ENCODE peak calls at places on chromosome 5, in four cellular contexts. P is IMR-90, J is H1, U is H9. A is an unnamed sample.
A peak's percentile ranks its signal among the peaks of the same experiment; 100 is the strongest.

GRCh38 chr5:32583582-32584232 is 1.6 kb upstream of the SUB1 start:
- DNase-seq in U (peak; percentile 38), P (no peak), J (no peak), A (peak; percentile 42)

GRCh38 chr5:53419247-53419646 is 61.2 kb upstream of the FST start:
- DNase-seq in J (no peak), U (no peak), P (peak; percentile 93), A (no peak)

GRCh38 chr5:157384971-157385709 is 74.9 kb upstream of the NIPAL4 start:
- DNase-seq in U (no peak), J (peak; percentile 51), P (peak; percentile 99), A (peak; percentile 99)

GRCh38 chr5:179614745-179615144 is 8.7 kb downstream of the HNRNPH1 start:
- DNase-seq in U (no peak), J (no peak), P (no peak), A (no peak)

GRCh38 chr5:95859327-95860060 is 37.0 kb upstream of the GLRX start:
- DNase-seq in P (no peak), U (no peak), J (no peak), A (peak; percentile 53)

GRCh38 chr5:175826980-175827379 is 44.4 kb upstream of the CPLX2 start:
- DNase-seq in U (no peak), J (no peak), P (no peak), A (peak; percentile 29)

GRCh38 chr5:57902035-57902434 is 419.4 kb upstream of the ACTBL2 start:
- DNase-seq in P (no peak), U (no peak), J (no peak), A (no peak)

GRCh38 chr5:6446042-6446441 is 2.6 kb upstream of the UBE2QL1 start:
- DNase-seq in P (no peak), U (no peak), J (no peak), A (no peak)

GRCh38 chr5:57036621-57037160 is 84.8 kb upstream of the MIER3 start:
- DNase-seq in J (no peak), P (no peak), U (no peak), A (no peak)

GRCh38 chr5:73496984-73497457 is 1.2 kb upstream of the BTF3 start:
- DNase-seq in U (no peak), J (no peak), P (peak; percentile 72), A (peak; percentile 45)

GRCh38 chr5:14580037-14581034 is 1.3 kb upstream of the OTULINL start:
- DNase-seq in J (no peak), P (no peak), U (no peak), A (no peak)

GRCh38 chr5:126027149-126027548 is 396.1 kb upstream of the GRAMD2B start:
- DNase-seq in J (no peak), U (no peak), P (no peak), A (no peak)

GRCh38 chr5:66415208-66415607 is 181.0 kb upstream of the MAST4 start:
- DNase-seq in J (no peak), U (no peak), P (no peak), A (no peak)

GRCh38 chr5:7321724-7322123 is 74.2 kb upstream of the ADCY2 start:
- DNase-seq in P (no peak), U (no peak), J (no peak), A (peak; percentile 25)

GRCh38 chr5:96590796-96591195 is 71.4 kb upstream of the CAST start:
- DNase-seq in U (no peak), P (no peak), J (no peak), A (no peak)

GRCh38 chr5:110268283-110268682 is 458.2 kb downstream of the TMEM232 start:
- DNase-seq in P (no peak), U (no peak), J (no peak), A (no peak)

GRCh38 chr5:125065114-125065513 is 318.7 kb upstream of the ZNF608 start:
- DNase-seq in P (no peak), J (no peak), U (no peak), A (no peak)

GRCh38 chr5:110536120-110537115 is 190.1 kb downstream of the TMEM232 start:
- DNase-seq in P (no peak), J (peak; percentile 41), U (peak; percentile 72), A (peak; percentile 91)

GRCh38 chr5:84384604-84385575 is at the start of gene EDIL3:
- DNase-seq in U (peak; percentile 71), P (peak; percentile 59), J (no peak), A (peak; percentile 64)

GRCh38 chr5:14415516-14416074 is 166.0 kb upstream of the OTULINL start:
- DNase-seq in P (no peak), J (no peak), U (no peak), A (no peak)

GRCh38 chr5:50441479-50441815 is 359 bp upstream of the EMB start:
- DNase-seq in U (no peak), P (no peak), J (no peak), A (no peak)

GRCh38 chr5:158484246-158484645 is 615.5 kb downstream of the EBF1 start:
- DNase-seq in P (no peak), U (no peak), J (no peak), A (no peak)

GRCh38 chr5:134490255-134490924 is 35.1 kb upstream of the JADE2 start:
- DNase-seq in J (no peak), P (no peak), U (no peak), A (no peak)

GRCh38 chr5:1794896-1795290 is 4.7 kb downstream of the MRPL36 start:
- DNase-seq in U (no peak), J (no peak), P (no peak), A (no peak)

GRCh38 chr5:151183451-151184245 is 26.1 kb upstream of the ANXA6 start:
- DNase-seq in P (peak; percentile 19), J (no peak), U (no peak), A (no peak)

GRCh38 chr5:181217111-181217804 is 5.8 kb upstream of the TRIM41 start:
- DNase-seq in J (no peak), P (peak; percentile 55), U (peak; percentile 82), A (peak; percentile 81)

GRCh38 chr5:187042-187431 is 4.3 kb upstream of the LRRC14B start:
- DNase-seq in U (no peak), P (no peak), J (no peak), A (no peak)

GRCh38 chr5:187617-188451 is 3.5 kb upstream of the LRRC14B start:
- DNase-seq in J (no peak), P (no peak), U (no peak), A (peak; percentile 33)

GRCh38 chr5:185095-186070 is 5.9 kb upstream of the LRRC14B start:
- DNase-seq in J (no peak), U (no peak), P (no peak), A (no peak)

GRCh38 chr5:184461-184860 is 6.8 kb upstream of the LRRC14B start:
- DNase-seq in U (no peak), P (no peak), J (no peak), A (no peak)

DNA sequence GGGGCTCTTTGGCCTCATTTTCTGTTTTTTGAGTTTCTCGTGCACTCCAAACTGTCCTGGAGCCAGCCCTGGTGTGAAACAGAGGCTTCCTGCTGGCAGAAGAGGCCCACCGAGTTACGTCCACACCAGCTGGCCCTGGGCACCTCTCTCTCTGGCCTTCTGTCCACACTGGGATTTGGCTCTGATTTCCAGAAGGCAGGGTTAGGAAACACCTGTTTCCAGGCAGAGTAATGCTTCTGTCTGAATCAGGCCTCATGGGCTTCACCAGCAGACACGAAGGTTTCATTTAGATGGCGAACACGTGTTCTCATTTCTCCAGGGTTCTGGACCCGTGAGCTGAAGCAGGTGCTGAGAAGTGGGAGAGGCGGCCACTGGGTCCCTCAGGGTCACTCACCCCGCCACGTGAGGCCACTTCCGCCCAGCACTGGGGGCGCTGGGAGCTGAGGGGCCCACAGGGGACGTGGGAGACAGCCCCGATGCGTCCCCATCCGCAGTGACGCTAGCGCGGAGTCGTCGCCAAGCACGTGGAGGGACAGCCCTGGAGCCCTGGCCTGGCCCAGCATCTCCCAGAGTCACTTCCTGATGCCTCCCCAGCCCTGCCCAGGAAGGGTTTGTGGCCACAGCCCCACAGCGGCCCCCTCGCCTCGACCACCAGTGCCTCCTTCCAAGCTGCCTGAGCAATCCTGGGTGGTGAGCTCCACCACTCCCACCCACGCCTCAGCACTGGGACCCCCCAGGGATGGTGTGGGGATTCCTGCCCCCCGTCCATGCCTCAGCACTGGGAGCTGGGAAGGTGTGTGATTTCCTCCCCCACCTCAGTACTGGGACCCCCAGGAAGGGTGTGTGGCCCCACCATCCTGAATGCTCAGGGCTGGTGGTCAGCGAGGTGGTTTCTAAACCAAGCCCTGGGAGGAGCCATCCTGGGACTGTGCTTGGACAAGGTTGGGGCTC is 4.9 kb upstream of the LRRC14B start:
- DNase-seq in U (no peak), P (no peak), J (no peak), A (no peak)
- H4K5ac ChIP-seq in U (no peak overlapping the region), P (no peak overlapping the region), J (no peak overlapping the region), A (no peak overlapping the region)

DNA sequence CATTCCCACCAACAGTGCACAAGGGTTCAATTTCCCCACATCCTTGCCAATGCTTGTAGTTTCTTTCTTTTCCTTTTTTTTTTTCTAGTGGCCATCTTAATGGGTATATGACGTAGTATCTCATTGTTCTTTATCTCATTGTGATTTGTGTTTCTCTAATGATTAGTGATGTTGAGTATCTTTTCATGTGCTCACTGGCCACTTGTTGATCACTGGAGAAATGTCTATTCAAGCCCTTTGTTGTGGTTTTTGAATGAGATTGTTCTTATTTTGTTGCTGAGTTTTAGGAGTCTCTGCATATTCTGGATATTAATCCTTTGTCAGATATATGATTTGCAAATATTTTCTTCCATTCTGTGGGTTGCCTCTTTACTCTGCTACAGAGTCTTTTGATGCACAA is 1.6 kb upstream of the TMED9 start:
- DNase-seq in J (no peak), P (no peak), U (no peak), A (no peak)
- H4K5ac ChIP-seq in J (no peak overlapping the region), P (no peak overlapping the region), U (no peak overlapping the region), A (no peak overlapping the region)

GRCh38 chr5:143680672-143681259 is 131.2 kb upstream of the HMHB1 start:
- DNase-seq in U (no peak), P (peak; percentile 10), J (no peak), A (no peak)
- H4K5ac ChIP-seq in U (no peak overlapping the region), P (no peak overlapping the region), J (no peak overlapping the region), A (no peak overlapping the region)

DNA sequence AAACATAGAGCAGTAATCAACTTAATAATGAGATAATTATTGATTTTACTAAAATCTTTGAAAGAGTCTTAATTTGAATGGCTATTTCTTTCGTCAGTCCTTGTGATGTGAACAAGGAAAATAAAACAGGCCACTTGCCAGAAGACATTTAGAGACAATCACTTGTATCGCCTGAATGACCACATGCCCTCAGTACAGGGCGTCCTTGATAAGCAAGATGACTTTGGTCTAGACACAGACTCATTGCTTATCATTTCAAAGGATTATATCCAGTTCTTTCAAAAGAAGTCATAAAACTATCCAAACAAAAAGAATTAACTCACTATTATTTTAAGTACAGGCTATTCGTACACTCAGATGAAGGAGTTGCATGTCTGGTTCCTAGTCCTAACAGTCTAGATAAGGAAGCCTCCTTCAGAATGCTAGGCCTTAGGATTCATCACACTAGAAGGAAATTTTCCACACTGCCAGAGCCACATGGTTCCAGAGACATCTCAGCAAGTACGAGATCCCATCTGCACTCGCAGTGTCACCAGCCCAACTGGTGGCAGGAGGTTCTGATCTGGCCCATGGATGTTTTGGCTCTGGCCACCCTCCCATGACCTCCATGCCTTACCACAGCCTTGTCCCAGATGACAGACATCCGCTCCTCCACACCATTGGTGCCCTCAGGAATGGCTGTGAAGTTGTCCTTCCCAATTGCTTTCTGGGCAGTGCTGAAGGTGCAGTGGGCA is 109.6 kb downstream of the DPYSL3 start:
- DNase-seq in J (no peak), P (no peak), U (no peak), A (no peak)
- H4K5ac ChIP-seq in J (no peak overlapping the region), P (no peak overlapping the region), U (no peak overlapping the region), A (no peak overlapping the region)

DNA sequence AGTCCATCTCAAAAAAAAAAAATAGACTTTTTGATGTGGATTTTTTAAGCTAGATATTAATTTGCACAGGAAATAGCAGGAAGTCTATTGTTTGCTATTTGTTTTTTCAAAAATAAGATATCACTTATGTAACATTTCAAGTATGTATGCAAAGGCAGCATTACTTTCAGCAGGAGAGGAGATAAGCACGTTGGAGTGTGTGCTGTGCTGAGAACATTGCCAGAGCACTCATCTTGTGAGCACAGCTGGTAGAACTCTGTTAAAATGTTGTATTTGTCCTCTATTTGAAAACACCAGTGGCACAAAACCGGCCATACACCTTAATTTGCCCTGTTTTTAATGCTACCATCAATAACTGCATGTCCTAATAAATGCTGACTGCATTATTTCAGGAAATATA is 1061.9 kb upstream of the CDH18 start:
- DNase-seq in J (no peak), P (no peak), U (no peak), A (no peak)
- H4K5ac ChIP-seq in J (no peak overlapping the region), P (no peak overlapping the region), U (no peak overlapping the region), A (no peak overlapping the region)

A was measured in mesendoderm.